ENCODE peak calls at places on chromosome 2, in ten cellular contexts. One of them, this sample, is unnamed.

GRCh38 chr2:101109451-101110140 is 41.6 kb downstream of the TBC1D8 start:
- DNase-seq in right lobe of liver: no peak
- DNase-seq in testis: no peak
- DNase-seq in body of pancreas: no peak
- DNase-seq in breast epithelium: no peak
- DNase-seq in IMR-90: no peak
- DNase-seq in adrenal gland: no peak
- DNase-seq in gastrocnemius medialis: peak; percentile 71
- DNase-seq in endothelial cell of umbilical vein: peak; percentile 90
- DNase-seq in uterus: peak; percentile 79
- DNase-seq in this sample: no peak

GRCh38 chr2:2292381-2292780 is 38.7 kb downstream of the MYT1L start:
- DNase-seq in testis: no peak
- DNase-seq in endothelial cell of umbilical vein: no peak
- DNase-seq in gastrocnemius medialis: no peak
- DNase-seq in uterus: no peak
- DNase-seq in body of pancreas: no peak
- DNase-seq in adrenal gland: no peak
- DNase-seq in right lobe of liver: no peak
- DNase-seq in breast epithelium: no peak
- DNase-seq in IMR-90: no peak
- DNase-seq in this sample: no peak

GRCh38 chr2:231780123-231780908 is 766 bp downstream of the PDE6D start:
- DNase-seq in breast epithelium: no peak
- DNase-seq in body of pancreas: no peak
- DNase-seq in uterus: peak; percentile 18
- DNase-seq in adrenal gland: no peak
- DNase-seq in IMR-90: peak; percentile 34
- DNase-seq in testis: peak; percentile 21
- DNase-seq in right lobe of liver: no peak
- DNase-seq in endothelial cell of umbilical vein: peak; percentile 46
- DNase-seq in gastrocnemius medialis: no peak
- DNase-seq in this sample: no peak

GRCh38 chr2:190591972-190592371 is 56.9 kb upstream of the NAB1 start:
- DNase-seq in breast epithelium: no peak
- DNase-seq in IMR-90: no peak
- DNase-seq in gastrocnemius medialis: no peak
- DNase-seq in right lobe of liver: no peak
- DNase-seq in body of pancreas: no peak
- DNase-seq in endothelial cell of umbilical vein: no peak
- DNase-seq in uterus: no peak
- DNase-seq in testis: no peak
- DNase-seq in adrenal gland: no peak
- DNase-seq in this sample: no peak

GRCh38 chr2:206863196-206863595 is 76.1 kb upstream of the CPO start:
- DNase-seq in breast epithelium: no peak
- DNase-seq in right lobe of liver: no peak
- DNase-seq in testis: no peak
- DNase-seq in adrenal gland: no peak
- DNase-seq in body of pancreas: no peak
- DNase-seq in gastrocnemius medialis: peak; percentile 29
- DNase-seq in IMR-90: no peak
- DNase-seq in uterus: no peak
- DNase-seq in endothelial cell of umbilical vein: no peak
- DNase-seq in this sample: no peak

GRCh38 chr2:115162454-115163293 is 720.2 kb downstream of the DPP10 start:
- DNase-seq in endothelial cell of umbilical vein: no peak
- DNase-seq in gastrocnemius medialis: no peak
- DNase-seq in testis: peak; percentile 30
- DNase-seq in uterus: no peak
- DNase-seq in right lobe of liver: no peak
- DNase-seq in body of pancreas: no peak
- DNase-seq in adrenal gland: peak; percentile 26
- DNase-seq in IMR-90: no peak
- DNase-seq in breast epithelium: no peak
- DNase-seq in this sample: no peak

GRCh38 chr2:67267238-67267637 is 129.9 kb upstream of the ETAA1 start:
- DNase-seq in testis: no peak
- DNase-seq in endothelial cell of umbilical vein: no peak
- DNase-seq in breast epithelium: no peak
- DNase-seq in gastrocnemius medialis: no peak
- DNase-seq in right lobe of liver: no peak
- DNase-seq in adrenal gland: no peak
- DNase-seq in uterus: no peak
- DNase-seq in body of pancreas: no peak
- DNase-seq in IMR-90: no peak
- DNase-seq in this sample: no peak

GRCh38 chr2:40352321-40353099 is 99.4 kb downstream of the SLC8A1 start:
- DNase-seq in IMR-90: peak; percentile 46
- DNase-seq in adrenal gland: no peak
- DNase-seq in body of pancreas: no peak
- DNase-seq in gastrocnemius medialis: no peak
- DNase-seq in testis: no peak
- DNase-seq in breast epithelium: no peak
- DNase-seq in uterus: no peak
- DNase-seq in endothelial cell of umbilical vein: no peak
- DNase-seq in right lobe of liver: no peak
- DNase-seq in this sample: no peak

DNA sequence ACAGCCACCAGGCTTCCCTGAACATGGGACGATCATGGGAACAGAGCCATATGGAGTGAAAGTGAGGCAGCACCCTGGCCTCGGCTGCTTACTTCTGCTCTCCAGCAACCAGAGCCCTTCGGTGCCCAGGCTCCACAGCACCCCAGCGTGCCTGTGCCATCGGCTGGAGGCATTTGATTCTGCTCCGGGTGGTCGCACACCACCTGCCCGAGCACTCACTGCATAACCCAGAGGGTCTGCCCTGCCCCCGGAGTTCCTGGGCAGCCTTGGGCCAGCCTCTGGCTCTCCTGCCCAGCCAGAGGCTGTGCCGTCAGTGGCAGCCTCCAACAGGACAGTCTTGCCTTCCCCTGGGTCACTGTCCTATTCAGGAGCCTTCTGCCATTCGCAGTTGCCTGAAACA is 3.9 kb downstream of the ASTL start:
- DNase-seq in adrenal gland: no peak
- DNase-seq in testis: no peak
- DNase-seq in right lobe of liver: no peak
- DNase-seq in breast epithelium: no peak
- DNase-seq in endothelial cell of umbilical vein: no peak
- DNase-seq in body of pancreas: no peak
- DNase-seq in IMR-90: no peak
- DNase-seq in uterus: no peak
- DNase-seq in gastrocnemius medialis: no peak
- DNase-seq in this sample: no peak
- H3K27me3 ChIP-seq in adrenal gland: no peaks in the 10 kb centered on the region
- H3K27me3 ChIP-seq in testis: no peaks in the 10 kb centered on the region
- H3K27me3 ChIP-seq in right lobe of liver: no peaks in the 10 kb centered on the region
- H3K27me3 ChIP-seq in breast epithelium: no peaks in the 10 kb centered on the region
- H3K27me3 ChIP-seq in endothelial cell of umbilical vein: no peaks in the 10 kb centered on the region
- H3K27me3 ChIP-seq in body of pancreas: no peaks in the 10 kb centered on the region
- H3K27me3 ChIP-seq in IMR-90: peaks cover 58% of the 10 kb centered on the region
- H3K27me3 ChIP-seq in uterus: no peaks in the 10 kb centered on the region
- H3K27me3 ChIP-seq in gastrocnemius medialis: no peaks in the 10 kb centered on the region
- H3K27me3 ChIP-seq in this sample: no peaks in the 10 kb centered on the region

GRCh38 chr2:237136824-237137223 is 51.1 kb downstream of the COPS8 start:
- DNase-seq in body of pancreas: no peak
- DNase-seq in adrenal gland: no peak
- DNase-seq in IMR-90: no peak
- DNase-seq in uterus: no peak
- DNase-seq in endothelial cell of umbilical vein: no peak
- DNase-seq in gastrocnemius medialis: no peak
- DNase-seq in testis: no peak
- DNase-seq in right lobe of liver: no peak
- DNase-seq in breast epithelium: no peak
- DNase-seq in this sample: no peak

GRCh38 chr2:237137626-237138323 is 52.1 kb downstream of the COPS8 start:
- DNase-seq in body of pancreas: no peak
- DNase-seq in gastrocnemius medialis: no peak
- DNase-seq in uterus: no peak
- DNase-seq in IMR-90: no peak
- DNase-seq in adrenal gland: no peak
- DNase-seq in endothelial cell of umbilical vein: no peak
- DNase-seq in right lobe of liver: no peak
- DNase-seq in testis: no peak
- DNase-seq in breast epithelium: no peak
- DNase-seq in this sample: no peak

GRCh38 chr2:237134321-237134720 is 48.6 kb downstream of the COPS8 start:
- DNase-seq in body of pancreas: no peak
- DNase-seq in endothelial cell of umbilical vein: no peak
- DNase-seq in right lobe of liver: no peak
- DNase-seq in uterus: peak; percentile 38
- DNase-seq in testis: no peak
- DNase-seq in adrenal gland: no peak
- DNase-seq in IMR-90: no peak
- DNase-seq in breast epithelium: no peak
- DNase-seq in gastrocnemius medialis: no peak
- DNase-seq in this sample: no peak

GRCh38 chr2:237132799-237133198 is 47.1 kb downstream of the COPS8 start:
- DNase-seq in gastrocnemius medialis: no peak
- DNase-seq in IMR-90: no peak
- DNase-seq in testis: no peak
- DNase-seq in endothelial cell of umbilical vein: no peak
- DNase-seq in breast epithelium: no peak
- DNase-seq in adrenal gland: no peak
- DNase-seq in body of pancreas: no peak
- DNase-seq in right lobe of liver: no peak
- DNase-seq in uterus: peak; percentile 15
- DNase-seq in this sample: no peak

GRCh38 chr2:237134831-237135230 is 49.1 kb downstream of the COPS8 start:
- DNase-seq in adrenal gland: no peak
- DNase-seq in IMR-90: no peak
- DNase-seq in right lobe of liver: no peak
- DNase-seq in body of pancreas: no peak
- DNase-seq in breast epithelium: no peak
- DNase-seq in gastrocnemius medialis: no peak
- DNase-seq in uterus: peak; percentile 44
- DNase-seq in testis: no peak
- DNase-seq in endothelial cell of umbilical vein: no peak
- DNase-seq in this sample: no peak
- H3K27ac ChIP-seq in adrenal gland: no peak overlapping the region
- H3K27ac ChIP-seq in IMR-90: peak overlapping the region; percentile 53
- H3K27ac ChIP-seq in right lobe of liver: no peak overlapping the region
- H3K27ac ChIP-seq in body of pancreas: no peak overlapping the region
- H3K27ac ChIP-seq in breast epithelium: no peak overlapping the region
- H3K27ac ChIP-seq in gastrocnemius medialis: no peak overlapping the region
- H3K27ac ChIP-seq in uterus: peak overlapping the region; percentile 67
- H3K27ac ChIP-seq in testis: no peak overlapping the region
- H3K27ac ChIP-seq in endothelial cell of umbilical vein: no peak overlapping the region
- H3K27ac ChIP-seq in this sample: peak overlapping the region; percentile 54

DNA sequence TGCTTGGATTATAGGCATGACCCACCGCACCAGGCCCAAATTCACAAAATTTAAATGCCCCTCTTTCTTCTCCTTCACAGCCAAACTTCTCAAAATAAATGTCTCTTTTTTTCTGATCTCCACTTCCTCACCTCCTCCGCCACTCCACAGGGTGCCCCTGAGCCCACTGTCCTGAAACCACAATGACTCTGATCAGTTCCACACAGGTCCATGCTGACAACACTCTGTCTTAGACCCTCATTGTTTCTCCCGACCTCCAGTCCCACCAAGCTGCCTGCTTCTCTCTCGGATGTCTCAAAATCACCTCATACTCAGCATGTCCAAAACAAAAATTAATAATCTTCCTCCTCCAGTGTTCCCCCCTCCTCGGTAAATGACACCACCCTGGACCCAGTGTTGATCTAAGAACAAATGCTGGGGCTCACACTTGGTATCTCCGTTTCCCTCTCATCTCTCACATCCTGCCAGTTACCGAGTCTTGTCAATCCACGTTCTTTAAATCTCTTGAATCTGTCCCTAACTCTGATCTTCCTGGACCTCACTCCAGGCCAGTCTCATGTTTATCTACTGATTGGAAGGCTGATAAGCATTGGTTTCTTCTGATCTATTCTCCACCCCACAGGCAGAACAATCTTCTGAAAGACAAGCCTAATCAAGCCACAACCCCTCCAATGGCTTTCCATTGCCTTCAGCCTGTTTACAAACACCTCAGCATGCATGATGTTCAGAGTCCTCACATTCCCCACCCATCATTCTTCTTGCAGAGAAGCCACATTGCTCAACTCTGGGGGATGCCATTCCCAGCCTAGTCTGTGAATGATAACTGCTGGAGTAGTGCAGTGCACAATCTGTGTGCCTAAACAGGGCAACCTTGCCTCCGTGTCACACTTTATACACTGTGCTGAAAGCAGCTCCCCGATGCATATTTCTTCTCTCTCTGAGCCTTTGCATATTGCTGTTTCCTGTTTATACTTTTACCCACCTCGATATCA is 12.4 kb upstream of the ANKRD44 start:
- DNase-seq in uterus: no peak
- DNase-seq in testis: no peak
- DNase-seq in body of pancreas: no peak
- DNase-seq in gastrocnemius medialis: no peak
- DNase-seq in right lobe of liver: no peak
- DNase-seq in endothelial cell of umbilical vein: no peak
- DNase-seq in breast epithelium: no peak
- DNase-seq in IMR-90: no peak
- DNase-seq in adrenal gland: no peak
- DNase-seq in this sample: no peak
- TF ChIP-seq POLR2A in uterus: no peak
- TF ChIP-seq POLR2A in testis: no peak
- TF ChIP-seq POLR2A in body of pancreas: no peak
- TF ChIP-seq POLR2A in gastrocnemius medialis: no peak
- TF ChIP-seq POLR2A in right lobe of liver: no peak
- TF ChIP-seq POLR2A in endothelial cell of umbilical vein: no peak
- TF ChIP-seq POLR2A in breast epithelium: no peak
- TF ChIP-seq POLR2A in IMR-90: no peak
- TF ChIP-seq POLR2A in adrenal gland: no peak
- TF ChIP-seq POLR2A in this sample: no peak

DNA sequence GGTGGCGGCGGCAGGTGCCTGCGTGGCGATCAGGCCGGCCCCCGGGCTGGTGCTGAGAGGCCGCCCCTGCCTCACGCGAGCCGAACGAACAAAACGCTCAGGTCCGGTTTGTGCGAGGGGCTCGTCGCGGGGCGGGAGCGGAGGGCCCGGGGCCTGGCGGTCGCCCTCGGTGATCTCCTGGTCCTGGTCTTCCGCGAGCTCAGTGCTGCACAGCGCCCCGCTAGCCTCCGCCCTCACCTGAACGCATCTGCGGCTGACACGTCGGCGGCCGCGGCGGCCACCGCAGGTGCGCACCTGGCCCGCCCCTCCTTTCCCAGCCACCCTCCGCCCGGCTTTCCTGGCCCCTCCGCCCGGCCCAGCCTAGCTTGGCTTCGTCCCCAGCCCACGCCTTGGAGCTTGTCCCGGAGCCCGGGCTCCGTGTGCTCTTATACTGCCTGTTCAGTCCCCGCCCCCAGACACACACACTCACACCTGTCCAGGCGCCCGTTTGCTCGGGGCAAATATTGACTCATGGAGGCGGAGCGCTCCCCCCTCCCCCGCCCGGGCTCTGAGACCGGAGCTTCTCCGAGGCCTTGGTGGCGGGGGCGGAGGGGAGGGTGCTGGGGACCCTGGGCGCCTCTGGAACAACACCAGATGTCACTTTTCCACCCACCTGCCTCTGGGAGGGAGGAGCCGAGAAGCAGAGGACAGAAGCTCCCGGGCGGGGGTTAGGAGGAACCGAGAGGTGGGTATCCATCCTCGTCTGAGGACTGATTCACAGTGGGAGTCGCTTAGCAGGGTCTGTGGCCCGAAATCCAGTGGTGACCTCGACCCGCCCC is 8.6 kb upstream of the CRYBA2 start:
- DNase-seq in breast epithelium: peak; percentile 85
- DNase-seq in endothelial cell of umbilical vein: no peak
- DNase-seq in adrenal gland: peak; percentile 78
- DNase-seq in gastrocnemius medialis: no peak
- DNase-seq in right lobe of liver: peak; percentile 97
- DNase-seq in IMR-90: no peak
- DNase-seq in testis: no peak
- DNase-seq in body of pancreas: peak; percentile 99
- DNase-seq in uterus: no peak
- DNase-seq in this sample: no peak
- H3K27me3 ChIP-seq in breast epithelium: peaks cover 32% of the 10 kb centered on the region
- H3K27me3 ChIP-seq in endothelial cell of umbilical vein: peaks cover 63% of the 10 kb centered on the region
- H3K27me3 ChIP-seq in adrenal gland: peaks cover 45% of the 10 kb centered on the region
- H3K27me3 ChIP-seq in gastrocnemius medialis: peaks cover 58% of the 10 kb centered on the region
- H3K27me3 ChIP-seq in right lobe of liver: no peaks in the 10 kb centered on the region
- H3K27me3 ChIP-seq in IMR-90: peaks cover 79% of the 10 kb centered on the region
- H3K27me3 ChIP-seq in testis: no peaks in the 10 kb centered on the region
- H3K27me3 ChIP-seq in body of pancreas: no peaks in the 10 kb centered on the region
- H3K27me3 ChIP-seq in uterus: peaks cover 33% of the 10 kb centered on the region
- H3K27me3 ChIP-seq in this sample: peaks cover 14% of the 10 kb centered on the region

This sample was measured in esophagus squamous epithelium.